ENCODE peak calls at places on chromosomes 3 and 15, in five cellular contexts. One of them, this sample, is unnamed.

GRCh38 chr15:40762919-40763800 is 708 bp upstream of the GCHFR start:
- DNase-seq in CD4-positive, alpha-beta memory T cell: peak
- DNase-seq in substantia nigra: no peak
- DNase-seq in left ventricle myocardium inferior: peak
- DNase-seq in right atrium auricular region: peak
- DNase-seq in this sample: peak

GRCh38 chr15:60751985-60752952 is 273.3 kb upstream of the ICE2 start:
- DNase-seq in right atrium auricular region: peak
- DNase-seq in left ventricle myocardium inferior: peak
- DNase-seq in CD4-positive, alpha-beta memory T cell: no peak
- DNase-seq in substantia nigra: no peak
- DNase-seq in this sample: no peak

GRCh38 chr3:21718161-21718765 is 32.7 kb downstream of the ZNF385D start:
- DNase-seq in substantia nigra: no peak
- DNase-seq in left ventricle myocardium inferior: no peak
- DNase-seq in right atrium auricular region: no peak
- DNase-seq in CD4-positive, alpha-beta memory T cell: no peak
- DNase-seq in this sample: no peak

GRCh38 chr15:62976301-62976842 is 66.2 kb upstream of the TPM1 start:
- DNase-seq in substantia nigra: no peak
- DNase-seq in right atrium auricular region: no peak
- DNase-seq in CD4-positive, alpha-beta memory T cell: no peak
- DNase-seq in left ventricle myocardium inferior: no peak
- DNase-seq in this sample: no peak

GRCh38 chr3:172918165-172918564 is 167.6 kb downstream of the ECT2 start:
- DNase-seq in right atrium auricular region: no peak
- DNase-seq in substantia nigra: no peak
- DNase-seq in CD4-positive, alpha-beta memory T cell: no peak
- DNase-seq in left ventricle myocardium inferior: no peak
- DNase-seq in this sample: peak

GRCh38 chr3:180223268-180223667 is 186.5 kb upstream of the PEX5L start:
- DNase-seq in substantia nigra: no peak
- DNase-seq in CD4-positive, alpha-beta memory T cell: no peak
- DNase-seq in left ventricle myocardium inferior: no peak
- DNase-seq in right atrium auricular region: no peak
- DNase-seq in this sample: no peak

GRCh38 chr3:30084304-30084703 is 522.1 kb upstream of the TGFBR2 start:
- DNase-seq in right atrium auricular region: no peak
- DNase-seq in left ventricle myocardium inferior: no peak
- DNase-seq in substantia nigra: no peak
- DNase-seq in CD4-positive, alpha-beta memory T cell: no peak
- DNase-seq in this sample: no peak

GRCh38 chr15:95932141-95932540 is 398.4 kb upstream of the NR2F2 start:
- DNase-seq in right atrium auricular region: no peak
- DNase-seq in substantia nigra: no peak
- DNase-seq in CD4-positive, alpha-beta memory T cell: no peak
- DNase-seq in left ventricle myocardium inferior: no peak
- DNase-seq in this sample: no peak

GRCh38 chr15:81419304-81419943 is 45.4 kb upstream of the TMC3 start:
- DNase-seq in right atrium auricular region: no peak
- DNase-seq in left ventricle myocardium inferior: no peak
- DNase-seq in substantia nigra: no peak
- DNase-seq in CD4-positive, alpha-beta memory T cell: no peak
- DNase-seq in this sample: peak

GRCh38 chr3:134074001-134074789 is 44.5 kb upstream of the SLCO2A1 start:
- DNase-seq in substantia nigra: no peak
- DNase-seq in left ventricle myocardium inferior: no peak
- DNase-seq in right atrium auricular region: no peak
- DNase-seq in CD4-positive, alpha-beta memory T cell: no peak
- DNase-seq in this sample: no peak

GRCh38 chr3:64248247-64248646 is 23.0 kb upstream of the PRICKLE2 start:
- DNase-seq in right atrium auricular region: no peak
- DNase-seq in CD4-positive, alpha-beta memory T cell: no peak
- DNase-seq in left ventricle myocardium inferior: no peak
- DNase-seq in substantia nigra: no peak
- DNase-seq in this sample: no peak

GRCh38 chr15:51281368-51281967 is 56.9 kb downstream of the CYP19A1 start:
- DNase-seq in right atrium auricular region: peak
- DNase-seq in CD4-positive, alpha-beta memory T cell: no peak
- DNase-seq in substantia nigra: peak
- DNase-seq in left ventricle myocardium inferior: peak
- DNase-seq in this sample: peak

GRCh38 chr3:32456429-32457130 is 46.1 kb downstream of the CMTM6 start:
- DNase-seq in CD4-positive, alpha-beta memory T cell: no peak
- DNase-seq in substantia nigra: no peak
- DNase-seq in right atrium auricular region: peak
- DNase-seq in left ventricle myocardium inferior: no peak
- DNase-seq in this sample: no peak

GRCh38 chr15:73968461-73968860 is 23.6 kb downstream of the STOML1 start:
- DNase-seq in CD4-positive, alpha-beta memory T cell: no peak
- DNase-seq in substantia nigra: no peak
- DNase-seq in right atrium auricular region: no peak
- DNase-seq in left ventricle myocardium inferior: no peak
- DNase-seq in this sample: no peak

GRCh38 chr3:176757440-176757839 is 439.8 kb downstream of the TBL1XR1 start:
- DNase-seq in substantia nigra: no peak
- DNase-seq in left ventricle myocardium inferior: no peak
- DNase-seq in right atrium auricular region: no peak
- DNase-seq in CD4-positive, alpha-beta memory T cell: no peak
- DNase-seq in this sample: no peak

GRCh38 chr3:58429657-58430056 is 4.0 kb downstream of the PDHB start:
- DNase-seq in left ventricle myocardium inferior: no peak
- DNase-seq in right atrium auricular region: no peak
- DNase-seq in substantia nigra: no peak
- DNase-seq in CD4-positive, alpha-beta memory T cell: no peak
- DNase-seq in this sample: no peak

GRCh38 chr3:169583269-169583668 is 80.2 kb downstream of the MECOM start:
- DNase-seq in right atrium auricular region: no peak
- DNase-seq in substantia nigra: no peak
- DNase-seq in CD4-positive, alpha-beta memory T cell: no peak
- DNase-seq in left ventricle myocardium inferior: no peak
- DNase-seq in this sample: no peak
- H3K27ac ChIP-seq in right atrium auricular region: no peak
- H3K27ac ChIP-seq in substantia nigra: no peak
- H3K27ac ChIP-seq in CD4-positive, alpha-beta memory T cell: no peak
- H3K27ac ChIP-seq in left ventricle myocardium inferior: no peak
- H3K27ac ChIP-seq in this sample: no peak

GRCh38 chr3:193305356-193305755 is 64.3 kb downstream of the PLAAT1 start:
- DNase-seq in left ventricle myocardium inferior: no peak
- DNase-seq in substantia nigra: no peak
- DNase-seq in right atrium auricular region: no peak
- DNase-seq in CD4-positive, alpha-beta memory T cell: no peak
- DNase-seq in this sample: no peak

GRCh38 chr3:193313448-193313958 is 65.0 kb downstream of the ATP13A5 start:
- DNase-seq in CD4-positive, alpha-beta memory T cell: no peak
- DNase-seq in right atrium auricular region: no peak
- DNase-seq in left ventricle myocardium inferior: no peak
- DNase-seq in substantia nigra: no peak
- DNase-seq in this sample: no peak

GRCh38 chr3:193314161-193314560 is 64.4 kb downstream of the ATP13A5 start:
- DNase-seq in CD4-positive, alpha-beta memory T cell: no peak
- DNase-seq in substantia nigra: no peak
- DNase-seq in left ventricle myocardium inferior: no peak
- DNase-seq in right atrium auricular region: no peak
- DNase-seq in this sample: no peak

DNA sequence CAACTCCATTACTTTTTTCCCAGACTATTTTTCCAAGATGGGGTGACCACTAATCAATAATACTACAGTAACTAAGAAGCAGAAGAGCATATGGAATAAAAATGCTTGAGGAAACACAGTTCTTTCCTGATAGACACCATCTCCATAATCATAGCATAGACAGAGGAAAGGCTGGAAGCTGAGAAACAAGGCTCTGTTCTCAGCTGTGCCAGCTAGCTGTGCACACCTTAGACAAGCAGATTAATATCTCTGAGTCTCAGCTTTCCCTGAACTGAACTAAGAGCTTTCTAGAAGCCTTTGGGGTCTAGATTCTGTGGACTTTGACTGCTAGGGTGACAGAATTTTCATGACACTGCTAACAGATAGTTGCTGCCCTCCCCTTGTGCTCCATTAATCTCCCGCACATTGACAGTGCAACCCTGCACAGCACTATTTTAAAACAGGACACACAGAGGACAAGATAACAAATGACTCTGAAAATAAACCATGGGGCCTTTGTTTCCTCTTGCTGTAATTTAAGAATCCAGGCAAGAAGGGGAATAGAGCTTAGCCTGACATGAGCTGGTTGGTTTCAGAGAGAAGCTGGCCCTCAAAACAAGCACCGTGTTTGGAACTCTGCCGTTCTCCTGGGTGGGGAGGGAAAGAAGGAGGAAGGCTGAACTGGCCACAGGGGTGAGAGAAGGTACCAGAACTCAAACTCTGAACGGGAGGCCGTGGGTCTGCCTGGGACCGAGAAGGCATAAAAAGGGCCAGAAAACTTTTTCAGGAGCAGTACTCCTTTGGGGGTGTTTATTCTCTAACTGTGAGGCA is 67.4 kb downstream of the ATP13A5 start:
- DNase-seq in substantia nigra: no peak
- DNase-seq in right atrium auricular region: no peak
- DNase-seq in left ventricle myocardium inferior: no peak
- DNase-seq in CD4-positive, alpha-beta memory T cell: no peak
- DNase-seq in this sample: no peak
- H3K27ac ChIP-seq in substantia nigra: no peak
- H3K27ac ChIP-seq in right atrium auricular region: peak
- H3K27ac ChIP-seq in left ventricle myocardium inferior: peak
- H3K27ac ChIP-seq in CD4-positive, alpha-beta memory T cell: no peak
- H3K27ac ChIP-seq in this sample: no peak

DNA sequence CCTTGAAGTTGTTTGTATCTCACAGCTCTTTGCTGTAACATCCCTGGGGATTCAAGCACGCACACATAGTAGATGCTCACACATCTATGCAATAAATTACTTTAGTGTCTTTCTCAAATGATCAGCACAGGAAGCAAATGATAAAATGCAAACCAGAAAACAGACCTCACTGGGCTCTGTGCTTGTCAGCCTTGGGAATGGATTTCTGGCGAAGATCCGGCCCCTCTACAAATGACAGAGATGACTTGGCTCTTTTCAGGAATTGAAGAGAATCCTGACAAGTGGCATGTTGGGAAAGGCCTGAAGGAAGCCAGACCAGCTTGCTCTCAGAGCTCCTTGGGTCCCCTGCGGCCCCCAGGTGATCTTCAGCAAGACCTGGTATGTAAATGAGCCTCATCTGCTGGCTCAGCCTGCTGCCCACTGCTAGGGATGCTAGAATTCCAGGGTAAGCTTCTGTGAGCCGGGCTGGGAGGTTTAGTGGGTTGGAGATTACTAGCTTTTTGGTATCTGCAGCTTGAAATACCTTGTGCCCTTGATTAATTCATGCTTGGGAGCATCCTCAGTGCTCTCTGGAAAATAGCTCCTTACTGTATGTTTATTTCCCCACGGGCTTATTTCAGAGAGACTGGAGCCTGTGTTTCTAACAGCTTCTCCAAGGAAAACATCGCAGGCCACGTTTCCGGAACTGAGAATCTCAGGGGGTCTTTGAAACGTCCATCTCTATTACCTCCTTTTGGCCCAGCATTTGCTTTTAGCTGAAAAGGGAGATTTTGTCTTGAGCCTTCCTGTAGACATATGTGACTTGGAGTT is 54.2 kb downstream of the LPP start:
- DNase-seq in substantia nigra: no peak
- DNase-seq in CD4-positive, alpha-beta memory T cell: no peak
- DNase-seq in left ventricle myocardium inferior: no peak
- DNase-seq in right atrium auricular region: peak
- DNase-seq in this sample: peak
- H3K27ac ChIP-seq in substantia nigra: no peak
- H3K27ac ChIP-seq in CD4-positive, alpha-beta memory T cell: no peak
- H3K27ac ChIP-seq in left ventricle myocardium inferior: peak
- H3K27ac ChIP-seq in right atrium auricular region: peak
- H3K27ac ChIP-seq in this sample: peak

GRCh38 chr3:123693584-123693983 is 108.7 kb upstream of the HACD2 start:
- DNase-seq in right atrium auricular region: no peak
- DNase-seq in substantia nigra: no peak
- DNase-seq in CD4-positive, alpha-beta memory T cell: no peak
- DNase-seq in left ventricle myocardium inferior: no peak
- DNase-seq in this sample: no peak

GRCh38 chr3:123694377-123695147 is 109.7 kb upstream of the HACD2 start:
- DNase-seq in CD4-positive, alpha-beta memory T cell: no peak
- DNase-seq in right atrium auricular region: no peak
- DNase-seq in substantia nigra: no peak
- DNase-seq in left ventricle myocardium inferior: no peak
- DNase-seq in this sample: no peak

GRCh38 chr3:123696796-123697195 is 111.9 kb upstream of the HACD2 start:
- DNase-seq in right atrium auricular region: no peak
- DNase-seq in CD4-positive, alpha-beta memory T cell: no peak
- DNase-seq in substantia nigra: no peak
- DNase-seq in left ventricle myocardium inferior: no peak
- DNase-seq in this sample: no peak

GRCh38 chr3:123695731-123696640 is 111.1 kb upstream of the HACD2 start:
- DNase-seq in left ventricle myocardium inferior: no peak
- DNase-seq in right atrium auricular region: no peak
- DNase-seq in substantia nigra: no peak
- DNase-seq in CD4-positive, alpha-beta memory T cell: no peak
- DNase-seq in this sample: no peak

GRCh38 chr3:123695152-123695551 is 110.3 kb upstream of the HACD2 start:
- DNase-seq in left ventricle myocardium inferior: no peak
- DNase-seq in right atrium auricular region: no peak
- DNase-seq in substantia nigra: no peak
- DNase-seq in CD4-positive, alpha-beta memory T cell: no peak
- DNase-seq in this sample: no peak
- H3K27ac ChIP-seq in left ventricle myocardium inferior: peak
- H3K27ac ChIP-seq in right atrium auricular region: peak
- H3K27ac ChIP-seq in substantia nigra: no peak
- H3K27ac ChIP-seq in CD4-positive, alpha-beta memory T cell: no peak
- H3K27ac ChIP-seq in this sample: no peak

This sample was measured in A673.